ENCODE peak calls at places on chromosomes 7 and 10, in six cellular contexts. Y is transverse colon, N is fibroblast of lung, B is GM23338, G is cardiac muscle cell, D is lung. A is an unnamed sample. For H3K4me1 and H3K36me3, the result is how much of the 10 kb centered on the place peaks cover.

GRCh38 chr7:151428393-151429231 is 11.3 kb downstream of the CRYGN start:
- DNase-seq in Y (no peak), N (peak), B (no peak), G (peak), D (no peak), A (peak)

GRCh38 chr10:86969421-86970041 is 1.2 kb downstream of the ADIRF start:
- DNase-seq in Y (no peak), N (no peak), B (no peak), G (no peak), D (no peak), A (peak)

GRCh38 chr10:88733215-88733614 is 26.6 kb upstream of the LIPN start:
- DNase-seq in Y (no peak), N (no peak), B (no peak), G (no peak), D (no peak), A (no peak)

GRCh38 chr7:25028370-25028971 is 48.5 kb upstream of the OSBPL3 start:
- DNase-seq in Y (no peak), N (peak), B (no peak), G (no peak), D (no peak), A (peak)

GRCh38 chr7:14195896-14196295 is 206.4 kb upstream of the ETV1 start:
- DNase-seq in Y (no peak), N (peak), B (no peak), G (no peak), D (no peak), A (peak)

GRCh38 chr7:88546808-88547207 is 212.7 kb upstream of the ZNF804B start:
- DNase-seq in Y (no peak), N (peak), B (peak), G (peak), D (no peak), A (peak)

GRCh38 chr7:111827863-111828504 is 265.7 kb upstream of the IMMP2L start:
- DNase-seq in Y (no peak), N (peak), B (no peak), G (no peak), D (peak), A (no peak)

GRCh38 chr10:58217612-58218011 is 50.1 kb downstream of the IPMK start:
- DNase-seq in Y (no peak), N (peak), B (no peak), G (no peak), D (no peak), A (no peak)

GRCh38 chr10:37975407-37975991 is 948 bp downstream of the ZNF25 start:
- DNase-seq in Y (no peak), N (peak), B (peak), G (peak), D (no peak), A (peak)

GRCh38 chr10:111874586-111874985 is 309.0 kb downstream of the GPAM start:
- DNase-seq in Y (no peak), N (peak), B (no peak), G (no peak), D (no peak), A (no peak)

GRCh38 chr7:151107882-151108281 is 21.6 kb downstream of the AGAP3 start:
- DNase-seq in Y (no peak), N (no peak), B (no peak), G (no peak), D (no peak), A (no peak)

DNA sequence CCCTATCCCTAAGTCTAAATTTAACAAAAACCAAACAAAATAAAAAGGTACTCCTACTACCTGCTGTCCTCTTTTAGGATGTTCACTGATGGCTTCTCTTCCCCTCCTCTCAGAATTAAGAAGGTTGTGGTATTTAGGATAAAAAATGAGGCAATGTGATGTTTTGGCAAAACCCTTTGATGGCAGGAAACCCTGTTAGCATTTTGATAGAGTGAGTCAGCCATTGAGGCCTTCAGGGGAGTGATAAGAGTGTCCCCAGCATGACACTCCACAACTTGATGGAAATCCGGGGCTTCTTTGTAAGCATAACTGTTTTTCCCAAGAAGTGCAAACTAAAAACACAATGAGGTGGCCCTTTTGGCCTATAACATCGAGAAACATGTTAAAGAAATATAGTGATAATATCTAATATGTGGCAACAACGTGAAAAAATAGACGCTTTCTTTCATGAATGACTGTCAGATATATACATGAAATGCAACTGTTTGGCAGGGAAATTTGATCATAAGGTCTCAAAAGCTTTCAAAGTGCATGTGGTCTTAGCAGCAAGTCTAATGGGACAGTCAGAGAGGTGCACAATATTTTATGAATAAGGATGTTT is 55.0 kb downstream of the PRTFDC1 start:
- DNase-seq in Y (no peak), N (peak), B (no peak), G (no peak), D (no peak), A (no peak)
- H3K27ac ChIP-seq in Y (no peak), N (no peak), B (no peak), G (no peak), D (no peak), A (no peak)

GRCh38 chr10:15738237-15738928 is 18.7 kb upstream of the ITGA8 start:
- DNase-seq in Y (no peak), N (no peak), B (no peak), G (no peak), D (no peak), A (no peak)
- H3K4me1 ChIP-seq in Y (under half), N (under half), B (under half), G (under half), D (under half), A (under half)

GRCh38 chr10:79234391-79235318 is 112.6 kb upstream of the PPIF start:
- DNase-seq in Y (no peak), N (peak), B (no peak), G (no peak), D (no peak), A (no peak)

GRCh38 chr10:79230563-79231249 is 116.6 kb upstream of the PPIF start:
- DNase-seq in Y (no peak), N (no peak), B (peak), G (no peak), D (no peak), A (no peak)

GRCh38 chr10:79232864-79233263 is 114.4 kb upstream of the PPIF start:
- DNase-seq in Y (no peak), N (no peak), B (no peak), G (no peak), D (no peak), A (no peak)

GRCh38 chr10:79229830-79230562 is 117.3 kb upstream of the PPIF start:
- DNase-seq in Y (no peak), N (no peak), B (peak), G (peak), D (no peak), A (no peak)

DNA sequence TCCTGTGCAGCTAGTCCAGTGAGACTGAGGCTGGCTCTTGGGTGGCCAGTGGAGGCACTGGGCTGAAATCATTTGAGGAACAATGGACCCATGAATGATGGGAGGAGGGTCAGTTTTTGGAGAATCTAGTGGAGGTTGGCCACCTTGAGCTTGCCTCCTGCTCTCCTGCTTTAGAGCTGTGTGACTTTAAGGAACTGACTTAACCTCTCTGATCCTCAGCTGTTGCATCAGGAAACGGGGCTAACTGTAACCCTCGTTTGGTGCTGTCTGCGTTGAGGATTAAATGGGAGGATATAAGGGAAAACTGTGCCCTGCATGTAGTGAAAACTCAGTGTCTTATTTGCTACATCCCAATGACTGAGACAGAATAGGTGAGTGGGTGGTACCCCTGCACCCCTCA is 115.4 kb upstream of the PPIF start:
- DNase-seq in Y (no peak), N (no peak), B (no peak), G (no peak), D (no peak), A (no peak)
- H3K36me3 ChIP-seq in Y (under half), N (under half), B (under half), G (under half), D (under half), A (under half)

GRCh38 chr10:106338486-106338885 is 826.0 kb downstream of the SORCS1 start:
- DNase-seq in Y (no peak), N (no peak), B (no peak), G (no peak), D (no peak), A (no peak)

DNA sequence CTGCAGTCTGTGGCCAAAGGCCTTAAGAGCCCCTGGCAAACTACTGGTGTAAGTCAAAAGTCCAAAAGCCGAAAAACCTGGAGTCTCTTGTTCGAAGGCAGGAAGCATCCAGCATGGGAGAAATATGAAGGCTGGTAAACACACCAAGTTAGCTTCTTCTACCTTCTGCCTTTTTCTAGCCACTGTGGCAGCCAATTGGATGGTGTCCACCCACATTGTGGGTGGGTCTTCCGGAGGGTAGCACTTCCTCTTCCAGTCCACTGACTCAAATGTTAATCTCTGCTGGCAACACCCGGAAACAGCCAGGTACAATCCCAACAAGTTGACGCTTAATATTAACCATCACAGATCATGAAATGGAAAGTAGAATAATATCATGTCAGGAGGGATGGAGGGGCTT is 827.6 kb downstream of the SORCS1 start:
- DNase-seq in Y (no peak), N (no peak), B (no peak), G (no peak), D (no peak), A (no peak)
- H3K27ac ChIP-seq in Y (no peak), N (no peak), B (no peak), G (no peak), D (no peak), A (no peak)